ENCODE peak calls at places on chromosome 20, in eight cellular contexts. B is upper lobe of left lung; M is brain microvascular endothelial cell; P is CD4-positive, alpha-beta T cell; Q is cardiac muscle cell; S is uterus; Y is prostate gland; H is AG04450. U is an unnamed sample.
A peak's percentile ranks its signal among the peaks of the same experiment; 100 is the strongest.

GRCh38 chr20:19907326-19908056 is 109.7 kb upstream of the NAA20 start:
- DNase-seq in M (no peak), Y (no peak), P (no peak), H (no peak), B (no peak), S (no peak), Q (no peak), U (no peak)

GRCh38 chr20:35571566-35571965 is 29.7 kb downstream of the ERGIC3 start:
- DNase-seq in M (no peak), Y (no peak), H (no peak), S (no peak), P (no peak), B (no peak), Q (no peak), U (no peak)

GRCh38 chr20:25444556-25444955 is 37.1 kb downstream of the GINS1 start:
- DNase-seq in S (no peak), Y (no peak), Q (no peak), B (no peak), P (no peak), M (no peak), H (no peak), U (no peak)

GRCh38 chr20:49395659-49396058 is 86.8 kb downstream of the KCNB1 start:
- DNase-seq in B (no peak), M (no peak), H (no peak), Y (no peak), Q (no peak), S (no peak), P (no peak), U (no peak)

GRCh38 chr20:38190936-38191371 is 25.9 kb upstream of the TGM2 start:
- DNase-seq in P (no peak), B (no peak), Q (no peak), M (no peak), H (no peak), Y (no peak), S (no peak), U (no peak)

GRCh38 chr20:49288784-49289696 is 11.2 kb upstream of the ZNFX1 start:
- DNase-seq in H (no peak), S (no peak), Y (peak; percentile 86), P (no peak), B (no peak), Q (no peak), M (no peak), U (no peak)

GRCh38 chr20:31811796-31812728 is 7.1 kb upstream of the MYLK2 start:
- DNase-seq in P (no peak), B (no peak), Y (no peak), S (no peak), H (peak; percentile 84), Q (peak; percentile 72), M (peak; percentile 87), U (no peak)

GRCh38 chr20:51128198-51128597 is 105.3 kb upstream of the KCNG1 start:
- DNase-seq in B (no peak), H (peak; percentile 77), P (no peak), Y (no peak), Q (no peak), M (peak; percentile 92), S (no peak), U (peak; percentile 32)

GRCh38 chr20:64244281-64244805 is 11.2 kb upstream of the PCMTD2 start:
- DNase-seq in S (peak; percentile 1), P (no peak), Q (no peak), Y (no peak), M (no peak), B (no peak), H (no peak), U (no peak)

GRCh38 chr20:64244870-64245603 is 10.5 kb upstream of the PCMTD2 start:
- DNase-seq in P (no peak), M (no peak), H (no peak), B (no peak), S (peak; percentile 5), Y (no peak), Q (no peak), U (no peak)

GRCh38 chr20:64242003-64242796 is 13.3 kb upstream of the PCMTD2 start:
- DNase-seq in P (no peak), M (no peak), S (no peak), Y (no peak), Q (no peak), B (peak; percentile 55), H (no peak), U (no peak)

GRCh38 chr20:64241061-64241460 is 14.5 kb upstream of the PCMTD2 start:
- DNase-seq in H (no peak), P (no peak), Y (no peak), S (no peak), Q (no peak), M (no peak), B (no peak), U (no peak)

DNA sequence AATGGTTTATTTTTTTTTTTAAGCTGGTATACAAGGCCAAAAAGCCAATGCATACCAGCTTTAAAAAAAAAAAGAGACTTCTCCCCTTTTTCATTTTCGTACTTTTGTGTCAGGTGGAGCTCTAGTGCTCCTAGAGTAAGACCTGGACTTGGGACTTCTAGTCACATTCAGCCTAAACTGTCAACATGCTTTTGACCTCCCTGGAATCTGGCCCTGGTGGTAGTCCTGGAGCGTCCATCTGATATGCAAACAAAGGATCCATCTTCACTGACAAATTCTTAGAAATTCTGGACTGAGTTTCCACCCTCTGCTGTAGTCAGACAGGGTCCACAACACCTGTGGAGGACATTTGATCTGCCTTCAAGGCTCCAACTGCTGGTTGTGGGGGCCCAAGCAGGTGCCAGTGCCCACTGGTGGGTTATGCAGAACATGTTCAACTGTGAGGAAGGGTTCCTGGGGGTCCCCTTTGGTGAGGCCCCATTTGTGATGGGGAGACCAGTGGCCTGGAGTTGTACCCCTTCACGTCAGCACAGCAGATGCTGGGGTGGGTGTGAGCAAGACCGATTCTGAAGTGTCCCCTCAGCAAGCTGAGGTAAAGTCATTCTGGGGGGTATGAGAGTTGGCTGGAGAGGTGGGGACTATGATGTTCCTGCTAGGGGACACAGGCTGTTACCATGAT is 12.6 kb upstream of the PCMTD2 start:
- DNase-seq in Q (no peak), Y (no peak), H (no peak), M (no peak), P (no peak), S (no peak), B (no peak), U (no peak)
- TF ChIP-seq CTCF in Q (no peak), Y (no peak), H (no peak), M (no peak), P (no peak), S (no peak), B (no peak), U (no peak)

GRCh38 chr20:17878069-17878911 is 90.3 kb downstream of the SNX5 start:
- DNase-seq in M (no peak), H (no peak), Y (no peak), B (no peak), P (no peak), Q (no peak), S (no peak), U (no peak)

GRCh38 chr20:17875981-17876385 is 92.6 kb downstream of the SNX5 start:
- DNase-seq in Q (no peak), P (no peak), B (no peak), H (no peak), S (no peak), Y (no peak), M (no peak), U (no peak)

GRCh38 chr20:17882065-17882833 is 86.3 kb downstream of the SNX5 start:
- DNase-seq in S (no peak), H (no peak), P (no peak), M (no peak), Q (no peak), Y (no peak), B (peak; percentile 76), U (no peak)

GRCh38 chr20:17881741-17882064 is 86.9 kb downstream of the SNX5 start:
- DNase-seq in Q (no peak), M (no peak), B (no peak), Y (no peak), P (no peak), S (no peak), H (no peak), U (no peak)

DNA sequence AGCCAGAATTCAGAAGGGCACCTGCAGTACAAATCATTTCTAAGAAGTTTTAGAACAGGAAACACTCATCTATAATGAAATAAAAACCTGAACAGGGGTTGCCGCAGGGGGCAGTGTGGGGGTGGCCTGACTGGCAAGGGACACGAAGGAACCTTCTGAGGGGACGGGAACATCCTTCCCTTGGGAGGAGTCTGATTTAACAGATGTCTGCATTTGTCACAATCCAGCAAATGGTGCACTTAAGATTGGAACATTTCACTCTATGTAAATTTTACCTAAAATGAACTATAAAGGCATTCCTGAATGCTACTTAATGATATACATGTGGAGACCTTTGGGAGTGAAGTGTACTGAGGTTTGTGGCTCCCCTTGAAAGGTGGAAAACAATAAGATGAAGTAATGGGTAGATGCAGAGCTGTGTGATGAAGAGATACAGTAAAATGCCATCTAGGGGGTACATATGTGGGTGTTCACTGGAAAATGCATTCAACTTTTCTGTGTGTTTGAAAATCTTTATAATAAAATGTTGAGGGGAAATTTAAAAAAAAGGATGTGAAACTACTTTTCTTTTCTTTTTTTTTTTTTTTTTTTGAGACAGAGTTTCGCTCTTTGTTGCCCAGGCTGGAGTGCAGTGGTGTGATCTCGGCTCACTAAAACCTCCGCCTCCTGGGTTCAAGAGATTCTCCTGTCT is 89.5 kb downstream of the SNX5 start:
- DNase-seq in M (no peak), Q (no peak), H (no peak), S (no peak), P (no peak), B (no peak), Y (no peak), U (no peak)
- TF ChIP-seq CTCF in M (peak; percentile 35), Q (no peak), H (no peak), S (no peak), P (no peak), B (no peak), Y (no peak), U (no peak)

DNA sequence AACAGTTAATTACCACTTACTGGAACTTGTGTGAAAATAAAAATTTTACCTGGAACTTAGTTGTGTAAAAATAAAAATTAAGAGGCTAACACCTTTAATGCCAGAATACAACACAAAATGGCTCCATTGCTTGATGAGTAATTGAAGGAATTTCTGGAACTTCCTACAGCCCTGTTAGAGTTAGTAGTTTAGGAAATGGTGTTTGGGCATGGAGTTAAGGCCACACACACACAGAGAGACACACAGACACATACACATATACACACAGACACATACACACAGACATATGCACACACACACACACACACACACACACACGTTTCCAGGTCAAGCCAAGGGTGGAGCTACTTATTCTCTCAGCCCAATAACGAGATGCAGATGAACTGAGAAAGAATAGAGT is 20.6 kb upstream of the CST3 start:
- DNase-seq in H (no peak), P (no peak), Y (no peak), B (no peak), M (no peak), S (no peak), Q (no peak), U (no peak)
- TF ChIP-seq CTCF in H (no peak), P (no peak), Y (no peak), B (no peak), M (no peak), S (no peak), Q (no peak), U (no peak)

GRCh38 chr20:8579060-8579459 is 447.0 kb downstream of the PLCB1 start:
- DNase-seq in M (no peak), Q (no peak), H (no peak), P (no peak), Y (no peak), S (no peak), B (no peak), U (no peak)

GRCh38 chr20:8587246-8587645 is 455.2 kb downstream of the PLCB1 start:
- DNase-seq in Y (no peak), B (no peak), M (peak; percentile 22), Q (no peak), P (no peak), H (no peak), S (no peak), U (no peak)

GRCh38 chr20:8587810-8588209 is 455.7 kb downstream of the PLCB1 start:
- DNase-seq in B (no peak), Y (no peak), P (no peak), H (no peak), Q (no peak), S (no peak), M (no peak), U (no peak)

GRCh38 chr20:8581451-8582183 is 449.6 kb downstream of the PLCB1 start:
- DNase-seq in Y (no peak), M (no peak), B (no peak), Q (no peak), P (no peak), H (no peak), S (no peak), U (no peak)

DNA sequence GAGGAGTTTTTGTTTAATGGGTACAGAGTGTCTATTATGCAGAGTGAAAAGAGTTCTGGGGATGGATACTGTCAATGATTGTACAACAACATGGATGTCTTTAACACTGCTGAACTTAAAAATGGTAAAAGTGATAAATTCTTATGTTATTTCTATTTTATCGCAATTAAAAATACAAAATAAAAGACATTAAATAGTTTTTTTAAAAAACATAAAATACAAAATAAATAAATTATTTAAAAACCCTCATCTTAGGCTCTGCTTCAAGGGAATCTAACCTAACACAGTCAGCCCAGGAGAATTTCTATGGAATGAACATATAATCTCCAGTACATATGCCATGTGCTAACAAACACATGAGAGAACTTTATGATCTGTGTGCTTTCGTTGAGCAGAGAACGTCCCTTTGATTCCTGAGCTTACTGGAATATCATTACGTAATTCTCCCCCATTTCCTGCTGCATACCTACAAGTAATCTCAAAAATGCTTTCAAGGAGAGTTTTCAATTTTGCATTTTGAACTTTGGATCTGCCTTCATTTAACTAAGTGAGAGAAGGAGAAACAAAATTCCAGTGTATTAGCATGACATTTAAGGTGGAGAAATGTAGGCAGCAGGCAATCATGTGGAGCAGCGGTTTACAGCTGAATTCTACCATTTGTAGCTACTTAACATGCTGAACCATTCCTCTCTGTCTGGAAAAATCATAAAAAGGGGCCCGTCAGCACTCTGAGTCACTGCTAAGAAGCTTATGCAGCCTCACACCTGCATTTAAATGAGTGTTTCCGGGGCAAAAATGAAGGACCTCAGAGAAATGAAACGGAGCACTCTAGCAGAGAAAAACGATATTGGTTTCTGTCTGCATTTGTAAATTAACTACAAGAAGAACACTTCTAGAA is 451.4 kb downstream of the PLCB1 start:
- DNase-seq in Y (no peak), S (no peak), P (no peak), H (no peak), Q (no peak), M (no peak), B (no peak), U (peak; percentile 75)
- TF ChIP-seq CTCF in Y (no peak), S (no peak), P (no peak), H (no peak), Q (no peak), M (no peak), B (no peak), U (no peak)

U was measured in epithelial cell of proximal tubule.